ENCODE peak calls at places on chromosomes 13 and 19, in six cellular contexts. O is OCI-LY7; R is HT1080; B is choroid plexus epithelial cell; G is effector memory CD8-positive, alpha-beta T cell; Z is GM13976. P is an unnamed sample.

GRCh38 chr19:38049105-38049649 is 142.2 kb downstream of the SIPA1L3 start:
- DNase-seq in B (peak), G (peak), Z (peak), O (peak), R (peak), P (no peak)

GRCh38 chr19:39971380-39971841 is 446 bp downstream of the PSMC4 start:
- DNase-seq in B (no peak), Z (no peak), O (no peak), G (no peak), R (no peak), P (no peak)

GRCh38 chr19:57559008-57559403 is 657 bp downstream of the ZNF550 start:
- DNase-seq in B (peak), Z (peak), G (no peak), O (peak), R (peak), P (no peak)

GRCh38 chr19:6551607-6552450 is 21.0 kb downstream of the TNFSF9 start:
- DNase-seq in G (peak), R (no peak), Z (peak), B (no peak), O (no peak), P (no peak)

GRCh38 chr19:19371056-19371455 is 34.4 kb upstream of the GATAD2A start:
- DNase-seq in R (no peak), Z (no peak), G (no peak), B (no peak), O (no peak), P (no peak)

GRCh38 chr19:55657004-55657747 is 2.3 kb downstream of the U2AF2 start:
- DNase-seq in R (no peak), Z (no peak), G (no peak), O (no peak), B (no peak), P (no peak)

GRCh38 chr19:16587031-16588023 is 15.1 kb upstream of the SLC35E1 start:
- DNase-seq in O (peak), G (peak), R (no peak), Z (peak), B (peak), P (no peak)

GRCh38 chr13:49303533-49304252 is 56.0 kb downstream of the CDADC1 start:
- DNase-seq in B (no peak), R (peak), Z (no peak), G (no peak), O (no peak), P (peak)

GRCh38 chr13:95300625-95301134 is 571 bp downstream of the ABCC4 start:
- DNase-seq in Z (peak), B (peak), O (peak), G (peak), R (peak), P (peak)

GRCh38 chr19:55447421-55448174 is 4.5 kb upstream of the SHISA7 start:
- DNase-seq in G (no peak), R (peak), O (no peak), B (no peak), Z (no peak), P (peak)